ENCODE peak calls at places on chromosomes 13 and 19, in nine cellular contexts. O, G, P, X, E, K, W, R and Q are unnamed samples.

GRCh38 chr13:45055198-45055901 is 65.0 kb upstream of the GTF2F2 start:
- DNase-seq in E (peak; percentile 89), R (no peak), K (no peak), O (peak; percentile 82), G (peak; percentile 93), P (peak; percentile 46), X (peak; percentile 95), W (peak; percentile 91), Q (peak; percentile 51)

GRCh38 chr19:5987077-5987818 is 9.3 kb upstream of the RANBP3 start:
- DNase-seq in W (peak; percentile 41), O (peak; percentile 70), P (peak; percentile 73), R (peak; percentile 89), G (peak; percentile 75), E (peak; percentile 73), X (peak; percentile 57), K (peak; percentile 84), Q (peak; percentile 88)

GRCh38 chr13:53379485-53379884 is 350.9 kb downstream of the OLFM4 start:
- DNase-seq in W (no peak), P (no peak), O (no peak), K (no peak), X (no peak), R (no peak), E (no peak), G (no peak), Q (no peak)

GRCh38 chr19:56637976-56638555 is 4.9 kb upstream of the SMIM17 start:
- DNase-seq in G (peak; percentile 77), K (peak; percentile 93), P (no peak), O (peak; percentile 67), X (peak; percentile 58), W (peak; percentile 1), R (peak; percentile 53), E (peak; percentile 34), Q (peak; percentile 80)

GRCh38 chr13:95030948-95031347 is 270.3 kb downstream of the ABCC4 start:
- DNase-seq in R (no peak), W (no peak), P (no peak), E (no peak), K (no peak), G (no peak), X (no peak), O (no peak), Q (no peak)

GRCh38 chr19:2049741-2050348 is 1.2 kb downstream of the MKNK2 start:
- DNase-seq in K (peak; percentile 72), W (no peak), O (peak; percentile 64), E (peak; percentile 75), P (no peak), R (peak; percentile 96), G (peak; percentile 58), X (peak; percentile 65), Q (peak; percentile 62)

GRCh38 chr19:16829822-16830289 is 658 bp downstream of the SIN3B start:
- DNase-seq in W (no peak), X (no peak), O (no peak), K (no peak), P (peak; percentile 41), E (no peak), R (no peak), G (no peak), Q (peak; percentile 16)

GRCh38 chr19:52946322-52947310 is 16.1 kb downstream of the ZNF816 start:
- DNase-seq in W (no peak), P (peak; percentile 38), X (no peak), O (no peak), G (peak; percentile 17), R (peak; percentile 86), K (peak; percentile 95), E (peak; percentile 28), Q (no peak)

GRCh38 chr13:71870036-71870435 is 3.0 kb upstream of the DACH1 start:
- DNase-seq in X (no peak), O (no peak), G (no peak), R (no peak), K (peak; percentile 12), P (no peak), W (no peak), E (no peak), Q (no peak)

GRCh38 chr13:29861694-29862110 is 11.3 kb upstream of the UBL3 start:
- DNase-seq in W (peak; percentile 19), P (no peak), G (peak; percentile 82), R (no peak), O (peak; percentile 68), K (peak; percentile 68), X (peak; percentile 82), E (peak; percentile 100), Q (no peak)

GRCh38 chr13:98174321-98174720 is 2.7 kb downstream of the RNF113B start:
- DNase-seq in X (no peak), W (no peak), R (no peak), O (no peak), P (no peak), E (no peak), G (peak; percentile 29), K (no peak), Q (no peak)